ENCODE peak calls at places on chromosomes 16 and 17, in five cellular contexts. K is DND-41, R is fibroblast of lung, P is uterus, E is endodermal cell. S is an unnamed sample.

GRCh38 chr16:67269766-67270165 is 9.6 kb upstream of the PLEKHG4 start:
- DNase-seq in K (no peak), R (peak), P (no peak), E (peak), S (no peak)

GRCh38 chr16:81514568-81515258 is 70.1 kb downstream of the CMIP start:
- DNase-seq in K (no peak), R (no peak), P (no peak), E (no peak), S (no peak)

GRCh38 chr16:12291989-12292759 is 315.6 kb downstream of the SNX29 start:
- DNase-seq in K (no peak), R (no peak), P (no peak), E (no peak), S (no peak)

GRCh38 chr16:58029410-58029809 is 3.9 kb downstream of the MMP15 start:
- DNase-seq in K (no peak), R (no peak), P (no peak), E (no peak), S (no peak)

GRCh38 chr16:86594712-86595111 is 16.4 kb downstream of the FOXL1 start:
- DNase-seq in K (no peak), R (peak), P (no peak), E (no peak), S (no peak)

GRCh38 chr17:55420776-55421178 is 858 bp downstream of the MMD start:
- DNase-seq in K (peak), R (peak), P (peak), E (peak), S (peak)

GRCh38 chr16:86880316-86881117 is 302.2 kb downstream of the FOXL1 start:
- DNase-seq in K (no peak), R (peak), P (no peak), E (no peak), S (no peak)

GRCh38 chr16:85522842-85523601 is 90.1 kb upstream of the GSE1 start:
- DNase-seq in K (no peak), R (peak), P (peak), E (no peak), S (no peak)

GRCh38 chr17:41329279-41329925 is 13.9 kb upstream of the KRTAP17-1 start:
- DNase-seq in K (peak), R (peak), P (no peak), E (peak), S (no peak)

GRCh38 chr16:8697965-8698364 is 23.5 kb downstream of the ABAT start:
- DNase-seq in K (no peak), R (no peak), P (no peak), E (no peak), S (no peak)

GRCh38 chr17:53719229-53719628 is 103.5 kb upstream of the KIF2B start:
- DNase-seq in K (no peak), R (peak), P (no peak), E (no peak), S (no peak)

GRCh38 chr17:49521521-49522185 is 26.6 kb downstream of the NGFR start:
- DNase-seq in K (no peak), R (no peak), P (peak), E (no peak), S (no peak)

GRCh38 chr16:30953111-30953510 is 4.2 kb downstream of the ORAI3 start:
- DNase-seq in K (no peak), R (no peak), P (no peak), E (peak), S (no peak)

GRCh38 chr17:70080541-70081347 is 5.7 kb downstream of the KCNJ16 start:
- DNase-seq in K (no peak), R (peak), P (no peak), E (no peak), S (no peak)

GRCh38 chr16:24381470-24382118 is 125.5 kb downstream of the CACNG3 start:
- DNase-seq in K (no peak), R (no peak), P (no peak), E (no peak), S (no peak)

GRCh38 chr17:82300707-82301270 is 16.6 kb downstream of the CD7 start:
- DNase-seq in K (peak), R (peak), P (peak), E (peak), S (peak)

GRCh38 chr17:41893384-41893783 is 25.4 kb downstream of the ACLY start:
- DNase-seq in K (no peak), R (no peak), P (no peak), E (no peak), S (no peak)

GRCh38 chr16:21023509-21024202 is 123.1 kb downstream of the LYRM1 start:
- DNase-seq in K (no peak), R (no peak), P (no peak), E (no peak), S (peak)

GRCh38 chr16:70512456-70512855 is 10.9 kb downstream of the COG4 start:
- DNase-seq in K (no peak), R (peak), P (no peak), E (no peak), S (no peak)

GRCh38 chr17:9977175-9977574 is 72.1 kb upstream of the RCVRN start:
- DNase-seq in K (no peak), R (no peak), P (no peak), E (no peak), S (no peak)

GRCh38 chr17:82316651-82317393 is 586 bp downstream of the CD7 start:
- DNase-seq in K (no peak), R (no peak), P (no peak), E (no peak), S (no peak)

GRCh38 chr16:83501481-83501880 is 306.3 kb upstream of the HSBP1 start:
- DNase-seq in K (no peak), R (no peak), P (no peak), E (no peak), S (no peak)

GRCh38 chr16:14486520-14487303 is 143.3 kb downstream of the PARN start:
- DNase-seq in K (no peak), R (peak), P (peak), E (peak), S (no peak)

GRCh38 chr17:43784628-43785101 is 4.4 kb downstream of the CFAP97D1 start:
- DNase-seq in K (no peak), R (peak), P (no peak), E (no peak), S (no peak)

GRCh38 chr17:43790311-43790940 is 10.2 kb downstream of the CFAP97D1 start:
- DNase-seq in K (no peak), R (no peak), P (no peak), E (peak), S (no peak)

GRCh38 chr17:43787728-43788127 is 7.5 kb downstream of the CFAP97D1 start:
- DNase-seq in K (no peak), R (no peak), P (no peak), E (no peak), S (no peak)

GRCh38 chr17:43791589-43791988 is 11.4 kb downstream of the CFAP97D1 start:
- DNase-seq in K (no peak), R (peak), P (no peak), E (peak), S (peak)

DNA sequence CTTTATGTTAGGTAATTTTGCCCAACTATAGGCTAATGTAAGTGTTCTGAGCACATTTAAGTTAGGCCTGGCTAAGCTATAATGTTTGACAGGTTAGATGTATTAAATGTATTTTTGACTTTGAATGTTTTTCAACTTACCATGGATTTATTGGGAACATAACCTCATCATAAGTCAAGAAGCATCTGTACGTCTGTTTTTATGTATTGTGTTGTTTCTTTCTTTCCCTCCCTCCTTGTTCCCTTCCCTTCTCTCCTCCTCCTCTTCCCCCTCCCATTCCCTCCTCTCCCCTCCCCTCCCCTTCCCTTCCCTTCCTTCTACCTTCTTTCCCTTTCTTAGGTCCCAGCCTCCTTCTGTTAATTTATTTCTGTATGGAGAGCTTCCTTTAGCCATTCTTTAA is 9.2 kb downstream of the CFAP97D1 start:
- DNase-seq in K (no peak), R (no peak), P (no peak), E (no peak), S (no peak)
- H3K4me3 ChIP-seq in K (no peak), R (no peak), P (no peak), E (no peak), S (no peak)

DNA sequence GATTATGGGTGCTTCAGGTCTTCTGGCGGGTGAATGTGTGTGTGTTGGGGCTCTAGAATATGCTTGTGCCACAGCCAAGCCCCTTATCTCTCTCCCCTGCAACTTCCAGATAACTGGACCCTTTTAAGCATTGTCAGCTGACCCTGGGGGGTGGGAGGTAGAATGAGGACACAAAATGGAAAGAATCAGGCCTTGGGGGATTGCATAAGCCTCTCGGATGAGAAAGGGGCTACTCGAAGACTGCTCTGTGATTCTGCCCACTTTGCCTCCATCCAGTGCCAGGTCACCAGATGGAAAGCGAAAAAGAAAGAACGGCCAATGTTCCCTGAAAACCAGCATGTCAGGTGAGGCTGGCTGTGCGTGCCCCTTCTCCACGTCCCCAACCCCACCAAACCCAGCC is 13.8 kb downstream of the THRA start:
- DNase-seq in K (no peak), R (no peak), P (no peak), E (no peak), S (peak)
- H3K27ac ChIP-seq in K (no peak), R (no peak), P (peak), E (no peak), S (no peak)

DNA sequence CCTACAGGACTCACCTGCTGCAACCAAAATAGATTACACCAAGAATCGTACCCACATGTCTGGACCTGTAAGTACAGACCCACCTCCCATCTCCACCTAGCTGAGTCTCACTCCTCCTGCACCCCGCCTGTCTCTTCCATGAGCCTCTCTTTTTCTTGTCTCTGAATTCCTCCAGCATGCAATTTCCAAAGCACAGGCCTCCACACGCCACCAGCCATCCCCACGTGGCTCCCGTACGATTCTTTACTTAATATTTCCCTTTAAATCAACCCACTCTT is 1.2 kb downstream of the RPH3AL start:
- DNase-seq in K (no peak), R (no peak), P (no peak), E (no peak), S (no peak)
- H3K4me3 ChIP-seq in K (no peak), R (no peak), P (no peak), E (no peak), S (no peak)

GRCh38 chr16:3029499-3030127 is 5.8 kb downstream of the THOC6 start:
- DNase-seq in K (no peak), R (peak), P (no peak), E (peak), S (peak)
- H3K27ac ChIP-seq in K (no peak), R (no peak), P (no peak), E (no peak), S (no peak)

GRCh38 chr17:45409659-45410076 is 23.0 kb downstream of the ARHGAP27 start:
- DNase-seq in K (peak), R (no peak), P (no peak), E (peak), S (no peak)
- H3K4me3 ChIP-seq in K (peak), R (no peak), P (no peak), E (no peak), S (peak)

DNA sequence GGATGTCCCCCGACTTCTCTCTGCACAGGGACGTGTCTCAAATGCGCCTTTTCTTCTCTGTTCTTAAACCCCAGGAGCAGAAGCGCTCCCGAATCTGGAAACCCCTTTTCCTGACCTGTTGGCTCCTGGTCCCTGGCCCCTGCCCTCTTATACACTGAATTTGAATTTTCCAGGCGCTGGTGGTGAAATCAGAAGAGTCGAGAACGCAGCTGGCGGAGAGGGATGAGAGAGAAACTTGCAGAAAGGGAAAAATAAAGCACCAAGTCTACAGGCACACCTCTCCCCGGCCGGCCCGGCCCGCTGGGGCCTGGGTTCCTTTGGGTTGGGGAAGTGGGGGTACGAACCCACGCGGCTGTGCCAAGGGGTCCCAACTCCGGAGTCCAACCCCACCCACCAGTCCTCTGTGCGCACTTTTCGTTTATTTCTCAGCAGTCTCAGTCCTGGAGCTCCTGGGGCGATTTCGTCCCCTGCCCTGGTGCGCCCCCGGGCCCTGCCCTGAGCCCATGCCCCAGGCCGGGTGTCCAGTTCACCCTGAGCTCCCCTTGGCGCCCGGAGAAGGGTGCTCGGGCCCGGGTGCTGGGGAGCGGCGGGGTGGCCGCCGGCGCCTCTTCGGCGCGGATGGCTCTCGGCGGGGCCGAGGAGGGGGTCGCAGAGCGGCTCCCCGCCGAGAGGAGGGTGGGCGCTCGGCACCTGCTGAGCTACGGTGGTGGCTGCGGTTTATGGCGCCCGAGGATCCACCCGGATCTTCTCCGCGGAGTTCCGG is 15.5 kb upstream of the CBX8 start:
- DNase-seq in K (no peak), R (no peak), P (no peak), E (peak), S (no peak)
- H3K27ac ChIP-seq in K (no peak), R (no peak), P (no peak), E (no peak), S (no peak)

DNA sequence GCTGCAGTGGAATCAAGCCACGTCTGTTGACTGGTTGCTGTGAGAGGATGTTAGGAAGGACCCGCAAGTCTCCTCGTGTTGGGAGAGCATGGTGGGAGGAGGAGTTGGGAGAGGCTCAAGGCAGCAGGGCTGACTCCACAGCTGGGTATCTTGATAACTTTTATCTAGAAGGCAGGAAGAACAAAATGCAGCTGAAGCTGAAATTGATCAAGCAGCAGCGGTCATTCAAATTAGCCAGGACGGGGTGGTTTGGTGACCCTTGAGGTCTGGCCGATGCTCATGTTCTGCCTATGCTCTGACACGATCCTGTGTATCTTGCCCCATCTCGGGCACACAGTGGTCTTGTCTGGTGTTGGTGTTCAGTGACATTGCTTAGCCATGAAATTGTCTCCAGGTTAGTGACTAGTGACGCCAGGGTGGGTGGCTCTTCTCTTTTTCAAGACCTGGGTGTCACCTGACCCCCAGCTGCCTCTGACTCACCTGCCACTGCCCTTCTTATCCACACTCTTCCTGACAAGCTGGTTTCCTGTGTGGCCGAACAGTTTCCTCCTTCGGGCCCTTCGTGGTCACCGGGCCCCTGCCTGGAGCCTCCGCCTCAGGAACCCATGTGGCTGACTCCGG is 19.1 kb downstream of the NPTX1 start:
- DNase-seq in K (no peak), R (no peak), P (no peak), E (no peak), S (no peak)
- H3K4me3 ChIP-seq in K (no peak), R (no peak), P (no peak), E (no peak), S (no peak)

DNA sequence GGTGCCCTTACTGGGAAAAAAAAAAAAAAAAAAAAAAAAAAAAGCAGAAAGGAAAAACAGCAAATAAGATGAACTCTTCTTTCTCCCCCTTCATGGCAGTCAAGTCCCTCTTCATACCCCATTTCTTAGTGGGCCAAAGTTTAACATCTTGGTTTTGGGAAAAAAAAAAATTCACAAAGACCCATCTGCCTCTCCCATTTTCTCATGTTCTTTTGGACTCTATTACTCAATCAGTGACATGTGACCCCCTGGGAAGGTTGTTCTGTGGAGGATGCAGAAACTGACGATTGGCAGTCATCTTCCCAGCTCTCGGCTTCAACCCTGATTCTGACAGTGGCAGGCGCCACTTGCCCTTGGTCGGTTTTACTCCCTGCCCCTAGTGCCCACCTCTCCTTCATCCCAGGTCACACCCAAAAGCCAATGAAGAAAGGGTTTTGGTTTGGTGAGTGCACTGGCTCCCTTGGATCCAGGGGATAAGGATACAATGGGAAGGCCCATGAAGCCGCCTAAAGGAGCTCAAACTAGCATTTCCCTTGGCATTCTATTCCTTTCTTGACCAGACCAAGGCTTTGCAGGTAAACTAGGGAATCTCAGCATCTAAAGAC is 60.7 kb upstream of the TBX2 start:
- DNase-seq in K (no peak), R (no peak), P (no peak), E (no peak), S (no peak)
- H3K27ac ChIP-seq in K (no peak), R (peak), P (peak), E (no peak), S (no peak)

GRCh38 chr16:49586466-49586865 is 212.9 kb downstream of the C16orf78 start:
- DNase-seq in K (no peak), R (no peak), P (no peak), E (no peak), S (no peak)
- H3K4me3 ChIP-seq in K (no peak), R (no peak), P (no peak), E (no peak), S (no peak)

GRCh38 chr16:75322706-75323105 is 71.3 kb upstream of the BCAR1 start:
- DNase-seq in K (no peak), R (peak), P (no peak), E (no peak), S (no peak)

GRCh38 chr16:75326333-75326732 is 74.9 kb upstream of the BCAR1 start:
- DNase-seq in K (no peak), R (no peak), P (no peak), E (no peak), S (no peak)

GRCh38 chr16:75323928-75324327 is 72.5 kb upstream of the BCAR1 start:
- DNase-seq in K (no peak), R (no peak), P (no peak), E (no peak), S (no peak)

GRCh38 chr16:75320435-75320834 is 69.0 kb upstream of the BCAR1 start:
- DNase-seq in K (no peak), R (no peak), P (no peak), E (peak), S (no peak)

DNA sequence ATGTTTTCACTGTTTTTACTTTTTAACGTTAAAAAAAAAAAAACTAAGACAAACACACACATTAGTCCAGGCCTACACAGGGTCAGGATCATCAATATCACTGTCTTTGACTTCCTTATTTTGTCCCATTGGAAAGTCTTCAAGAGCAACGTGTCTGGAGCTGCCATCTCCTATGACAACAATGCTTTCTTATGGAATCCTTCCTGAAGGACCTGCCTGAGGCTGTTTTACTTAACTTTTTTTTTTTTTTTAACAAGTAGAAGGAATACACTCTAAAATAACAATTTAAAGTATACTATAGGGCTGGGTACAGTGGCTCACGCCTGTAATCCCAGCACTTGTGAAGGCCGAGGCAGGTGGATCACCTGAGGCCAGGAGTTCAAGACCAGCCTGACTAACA is 71.8 kb upstream of the BCAR1 start:
- DNase-seq in K (no peak), R (no peak), P (no peak), E (no peak), S (no peak)
- H3K27ac ChIP-seq in K (no peak), R (peak), P (no peak), E (no peak), S (no peak)